ENCODE peak calls at places on chromosome 3, in nine cellular contexts. One of them, this sample, is unnamed.

GRCh38 chr3:14549256-14549931 is 9.3 kb upstream of the GRIP2 start:
- DNase-seq in stimulated activated CD4-positive, alpha-beta T cell treated with anti-CD3 and anti-CD28 coated beads, Interleukin-2, amount 100 ng/mL, for 24 hours: no peak
- DNase-seq in EH: peak
- DNase-seq in cardiac fibroblast: peak
- DNase-seq in dorsolateral prefrontal cortex: no peak
- DNase-seq in T47D: peak
- DNase-seq in colonic mucosa: no peak
- DNase-seq in activated naive CD4-positive, alpha-beta T cell treated with Interleukin-2 at 50 U/mL for 16 hours: no peak
- DNase-seq in fibroblast of the aortic adventitia: peak
- DNase-seq in this sample: no peak

GRCh38 chr3:183698318-183698731 is 728 bp downstream of the YEATS2 start:
- DNase-seq in T47D: peak
- DNase-seq in cardiac fibroblast: peak
- DNase-seq in stimulated activated CD4-positive, alpha-beta T cell treated with anti-CD3 and anti-CD28 coated beads, Interleukin-2, amount 100 ng/mL, for 24 hours: peak
- DNase-seq in fibroblast of the aortic adventitia: peak
- DNase-seq in colonic mucosa: peak
- DNase-seq in activated naive CD4-positive, alpha-beta T cell treated with Interleukin-2 at 50 U/mL for 16 hours: peak
- DNase-seq in EH: peak
- DNase-seq in dorsolateral prefrontal cortex: no peak
- DNase-seq in this sample: peak

GRCh38 chr3:15204005-15204404 is 2.0 kb upstream of the CAPN7 start:
- DNase-seq in cardiac fibroblast: peak
- DNase-seq in activated naive CD4-positive, alpha-beta T cell treated with Interleukin-2 at 50 U/mL for 16 hours: no peak
- DNase-seq in T47D: no peak
- DNase-seq in colonic mucosa: no peak
- DNase-seq in stimulated activated CD4-positive, alpha-beta T cell treated with anti-CD3 and anti-CD28 coated beads, Interleukin-2, amount 100 ng/mL, for 24 hours: no peak
- DNase-seq in dorsolateral prefrontal cortex: no peak
- DNase-seq in EH: peak
- DNase-seq in fibroblast of the aortic adventitia: no peak
- DNase-seq in this sample: no peak

GRCh38 chr3:12182687-12183441 is 24.2 kb upstream of the TIMP4 start:
- DNase-seq in colonic mucosa: no peak
- DNase-seq in activated naive CD4-positive, alpha-beta T cell treated with Interleukin-2 at 50 U/mL for 16 hours: no peak
- DNase-seq in T47D: no peak
- DNase-seq in dorsolateral prefrontal cortex: no peak
- DNase-seq in EH: no peak
- DNase-seq in stimulated activated CD4-positive, alpha-beta T cell treated with anti-CD3 and anti-CD28 coated beads, Interleukin-2, amount 100 ng/mL, for 24 hours: no peak
- DNase-seq in fibroblast of the aortic adventitia: no peak
- DNase-seq in cardiac fibroblast: no peak
- DNase-seq in this sample: no peak

GRCh38 chr3:186566772-186567071 is 417 bp downstream of the TBCCD1 start:
- DNase-seq in T47D: no peak
- DNase-seq in cardiac fibroblast: no peak
- DNase-seq in colonic mucosa: no peak
- DNase-seq in fibroblast of the aortic adventitia: peak
- DNase-seq in dorsolateral prefrontal cortex: no peak
- DNase-seq in EH: no peak
- DNase-seq in stimulated activated CD4-positive, alpha-beta T cell treated with anti-CD3 and anti-CD28 coated beads, Interleukin-2, amount 100 ng/mL, for 24 hours: no peak
- DNase-seq in activated naive CD4-positive, alpha-beta T cell treated with Interleukin-2 at 50 U/mL for 16 hours: no peak
- DNase-seq in this sample: no peak

GRCh38 chr3:132521921-132522320 is 75.1 kb upstream of the ACKR4 start:
- DNase-seq in fibroblast of the aortic adventitia: peak
- DNase-seq in colonic mucosa: no peak
- DNase-seq in activated naive CD4-positive, alpha-beta T cell treated with Interleukin-2 at 50 U/mL for 16 hours: no peak
- DNase-seq in dorsolateral prefrontal cortex: no peak
- DNase-seq in T47D: no peak
- DNase-seq in stimulated activated CD4-positive, alpha-beta T cell treated with anti-CD3 and anti-CD28 coated beads, Interleukin-2, amount 100 ng/mL, for 24 hours: no peak
- DNase-seq in cardiac fibroblast: no peak
- DNase-seq in EH: no peak
- DNase-seq in this sample: no peak

GRCh38 chr3:193831495-193832455 is 238.8 kb downstream of the OPA1 start:
- DNase-seq in fibroblast of the aortic adventitia: no peak
- DNase-seq in cardiac fibroblast: no peak
- DNase-seq in dorsolateral prefrontal cortex: peak
- DNase-seq in activated naive CD4-positive, alpha-beta T cell treated with Interleukin-2 at 50 U/mL for 16 hours: no peak
- DNase-seq in T47D: no peak
- DNase-seq in EH: no peak
- DNase-seq in colonic mucosa: no peak
- DNase-seq in stimulated activated CD4-positive, alpha-beta T cell treated with anti-CD3 and anti-CD28 coated beads, Interleukin-2, amount 100 ng/mL, for 24 hours: no peak
- DNase-seq in this sample: peak

GRCh38 chr3:127629462-127630403 is 748 bp downstream of the PODXL2 start:
- DNase-seq in stimulated activated CD4-positive, alpha-beta T cell treated with anti-CD3 and anti-CD28 coated beads, Interleukin-2, amount 100 ng/mL, for 24 hours: peak
- DNase-seq in EH: no peak
- DNase-seq in dorsolateral prefrontal cortex: peak
- DNase-seq in fibroblast of the aortic adventitia: no peak
- DNase-seq in activated naive CD4-positive, alpha-beta T cell treated with Interleukin-2 at 50 U/mL for 16 hours: peak
- DNase-seq in cardiac fibroblast: no peak
- DNase-seq in T47D: no peak
- DNase-seq in colonic mucosa: peak
- DNase-seq in this sample: peak

GRCh38 chr3:36709826-36710365 is 54.5 kb downstream of the DCLK3 start:
- DNase-seq in colonic mucosa: no peak
- DNase-seq in T47D: no peak
- DNase-seq in cardiac fibroblast: no peak
- DNase-seq in activated naive CD4-positive, alpha-beta T cell treated with Interleukin-2 at 50 U/mL for 16 hours: no peak
- DNase-seq in EH: no peak
- DNase-seq in stimulated activated CD4-positive, alpha-beta T cell treated with anti-CD3 and anti-CD28 coated beads, Interleukin-2, amount 100 ng/mL, for 24 hours: no peak
- DNase-seq in fibroblast of the aortic adventitia: no peak
- DNase-seq in dorsolateral prefrontal cortex: no peak
- DNase-seq in this sample: no peak

GRCh38 chr3:10379161-10379560 is 58.2 kb upstream of the SEC13 start:
- DNase-seq in stimulated activated CD4-positive, alpha-beta T cell treated with anti-CD3 and anti-CD28 coated beads, Interleukin-2, amount 100 ng/mL, for 24 hours: no peak
- DNase-seq in dorsolateral prefrontal cortex: no peak
- DNase-seq in EH: no peak
- DNase-seq in colonic mucosa: no peak
- DNase-seq in cardiac fibroblast: no peak
- DNase-seq in activated naive CD4-positive, alpha-beta T cell treated with Interleukin-2 at 50 U/mL for 16 hours: no peak
- DNase-seq in fibroblast of the aortic adventitia: no peak
- DNase-seq in T47D: no peak
- DNase-seq in this sample: no peak

GRCh38 chr3:45688194-45688881 is 858 bp upstream of the SACM1L start:
- DNase-seq in EH: peak
- DNase-seq in activated naive CD4-positive, alpha-beta T cell treated with Interleukin-2 at 50 U/mL for 16 hours: peak
- DNase-seq in fibroblast of the aortic adventitia: no peak
- DNase-seq in T47D: no peak
- DNase-seq in colonic mucosa: peak
- DNase-seq in cardiac fibroblast: no peak
- DNase-seq in stimulated activated CD4-positive, alpha-beta T cell treated with anti-CD3 and anti-CD28 coated beads, Interleukin-2, amount 100 ng/mL, for 24 hours: peak
- DNase-seq in dorsolateral prefrontal cortex: peak
- DNase-seq in this sample: peak

GRCh38 chr3:185824051-185824466 is 783 bp downstream of the IGF2BP2 start:
- DNase-seq in dorsolateral prefrontal cortex: no peak
- DNase-seq in stimulated activated CD4-positive, alpha-beta T cell treated with anti-CD3 and anti-CD28 coated beads, Interleukin-2, amount 100 ng/mL, for 24 hours: no peak
- DNase-seq in colonic mucosa: peak
- DNase-seq in fibroblast of the aortic adventitia: no peak
- DNase-seq in activated naive CD4-positive, alpha-beta T cell treated with Interleukin-2 at 50 U/mL for 16 hours: peak
- DNase-seq in cardiac fibroblast: peak
- DNase-seq in T47D: peak
- DNase-seq in EH: peak
- DNase-seq in this sample: peak